ENCODE peak calls at places on chromosomes 16 and 17, in six cellular contexts. P is ascending aorta; I is mammary epithelial cell; U is CD8-positive, alpha-beta T cell; Z is BE2C; V is osteoblast. X is an unnamed sample. For H3K36me3, the result is how much of the 10 kb centered on the place peaks cover.

GRCh38 chr17:72110231-72110952 is 10.4 kb upstream of the SOX9 start:
- DNase-seq in Z (no peak), P (no peak), V (no peak), U (no peak), I (peak), X (no peak)

GRCh38 chr17:57622886-57623433 is 122.1 kb downstream of the CCDC182 start:
- DNase-seq in V (peak), P (no peak), I (peak), Z (peak), U (no peak), X (peak)

GRCh38 chr17:44584498-44584897 is 27.2 kb downstream of the FZD2 start:
- DNase-seq in U (no peak), I (no peak), V (no peak), P (peak), Z (no peak), X (no peak)

GRCh38 chr16:89093602-89094251 is at the start of gene ACSF3:
- DNase-seq in I (peak), U (peak), V (peak), P (peak), Z (peak), X (peak)

GRCh38 chr17:42484304-42484703 is 25.6 kb downstream of the ATP6V0A1 start:
- DNase-seq in V (no peak), I (no peak), P (no peak), U (peak), Z (no peak), X (peak)

GRCh38 chr17:8935194-8935593 is 30.3 kb downstream of the PIK3R5 start:
- DNase-seq in P (no peak), U (no peak), Z (no peak), I (peak), V (no peak), X (peak)

GRCh38 chr16:28218109-28218508 is 6.3 kb upstream of the XPO6 start:
- DNase-seq in U (peak), P (no peak), I (peak), Z (no peak), V (peak), X (peak)

GRCh38 chr17:31621566-31621965 is 230.1 kb downstream of the RAB11FIP4 start:
- DNase-seq in U (no peak), V (no peak), Z (no peak), P (no peak), I (no peak), X (no peak)

GRCh38 chr16:57475711-57476339 is 10.5 kb downstream of the DOK4 start:
- DNase-seq in V (no peak), Z (peak), I (no peak), U (peak), P (peak), X (peak)

GRCh38 chr16:383326-384020 is 1.7 kb upstream of the PGAP6 start:
- DNase-seq in I (peak), U (no peak), P (no peak), Z (peak), V (no peak), X (peak)

GRCh38 chr17:39114744-39115534 is 36.5 kb downstream of the PLXDC1 start:
- DNase-seq in I (no peak), Z (no peak), U (no peak), P (no peak), V (peak), X (no peak)

GRCh38 chr16:81526935-81527334 is 82.3 kb downstream of the CMIP start:
- DNase-seq in V (peak), Z (no peak), P (no peak), I (peak), U (peak), X (no peak)

GRCh38 chr17:59771093-59771492 is 63.6 kb downstream of the VMP1 start:
- DNase-seq in P (no peak), Z (no peak), I (no peak), V (no peak), U (no peak), X (no peak)

GRCh38 chr17:61314368-61315078 is 85.1 kb upstream of the TBX2 start:
- DNase-seq in V (peak), I (peak), U (no peak), P (peak), Z (peak), X (no peak)

GRCh38 chr17:63969278-63969677 is 3.4 kb downstream of the SCN4A start:
- DNase-seq in U (no peak), V (no peak), I (no peak), P (no peak), Z (no peak), X (no peak)

GRCh38 chr16:68265078-68265925 is 976 bp downstream of the SLC7A6 start:
- DNase-seq in I (peak), V (peak), Z (peak), P (peak), U (peak), X (peak)

GRCh38 chr17:14268264-14268663 is 31.6 kb upstream of the CDRT15 start:
- DNase-seq in Z (no peak), V (no peak), U (no peak), P (no peak), I (no peak), X (no peak)
- H3K36me3 ChIP-seq in Z (under half), V (under half), U (under half), P (under half), I (under half), X (under half)

GRCh38 chr17:6427284-6427781 is 7.6 kb downstream of the AIPL1 start:
- DNase-seq in V (peak), Z (no peak), I (peak), U (no peak), P (no peak), X (no peak)
- H3K4me3 ChIP-seq in V (peak), Z (no peak), I (no peak), U (no peak), P (no peak), X (no peak)

DNA sequence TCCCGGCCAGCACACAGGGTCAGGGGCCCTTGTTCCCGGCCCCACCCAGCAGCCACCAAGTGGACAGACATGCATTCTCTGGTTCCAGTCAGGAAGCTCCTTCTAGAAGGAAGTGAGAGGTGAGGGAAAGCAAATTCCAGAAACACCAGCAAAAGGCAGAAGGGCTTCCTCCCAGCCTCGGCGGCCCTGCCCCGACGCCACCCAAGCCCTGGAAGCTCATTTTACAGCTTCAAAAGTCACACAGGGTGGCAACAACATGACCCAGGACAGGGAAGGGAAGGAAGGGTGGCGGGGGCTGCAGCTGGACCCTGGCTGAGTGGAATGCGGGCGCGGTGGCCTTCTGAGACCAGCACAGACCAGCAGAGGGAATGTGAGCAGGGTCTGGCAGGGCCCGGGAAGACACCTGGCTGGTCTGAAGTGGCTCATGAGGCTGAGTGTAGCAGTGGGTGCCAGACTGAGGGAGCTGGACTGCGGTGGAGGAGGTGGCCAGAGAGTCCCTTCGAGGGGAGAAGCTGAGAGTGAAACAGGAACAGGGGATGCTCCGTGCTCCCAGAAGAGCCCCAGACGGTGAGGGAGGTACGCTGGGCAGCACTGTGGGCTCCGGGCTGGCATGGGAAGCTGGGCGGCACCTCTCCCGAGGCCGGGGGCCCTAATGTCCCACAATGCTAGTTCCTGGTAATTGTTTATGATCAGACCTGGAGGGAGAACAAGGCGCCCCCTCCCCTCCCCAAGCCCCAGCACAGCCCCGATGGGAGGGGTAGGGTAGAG is 1.9 kb upstream of the UNC13D start:
- DNase-seq in Z (no peak), I (no peak), P (no peak), V (peak), U (no peak), X (peak)
- H3K36me3 ChIP-seq in Z (under half), I (under half), P (half or more), V (under half), U (under half), X (under half)

DNA sequence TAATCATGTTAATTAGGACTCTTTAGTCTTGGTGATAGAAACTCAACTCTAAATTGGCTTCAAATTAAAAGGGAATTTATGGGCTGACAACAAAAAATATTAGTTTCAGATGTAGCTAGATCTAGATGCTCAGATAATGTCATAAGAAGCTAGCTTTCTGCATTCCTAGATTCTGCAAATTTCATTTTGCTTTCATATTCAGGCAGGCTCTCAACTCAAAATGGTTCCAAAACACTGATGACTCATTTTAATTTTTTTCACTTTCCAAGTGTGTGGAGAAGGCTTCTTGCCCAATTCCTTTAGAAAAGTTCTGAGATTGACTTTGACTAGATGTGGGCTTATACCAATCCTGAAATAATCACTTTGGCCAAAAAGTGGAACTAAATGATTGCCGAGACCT is 236.7 kb upstream of the GOT2 start:
- DNase-seq in I (no peak), U (no peak), P (no peak), V (no peak), Z (no peak), X (no peak)
- H3K4me3 ChIP-seq in I (no peak), U (no peak), P (no peak), V (no peak), Z (no peak), X (no peak)

GRCh38 chr16:3115011-3115410 is 2.6 kb downstream of the ZNF205 start:
- DNase-seq in P (no peak), Z (no peak), V (peak), U (no peak), I (no peak), X (no peak)

GRCh38 chr16:3118204-3118790 is 5.9 kb downstream of the ZNF205 start:
- DNase-seq in I (peak), V (peak), U (no peak), Z (no peak), P (no peak), X (no peak)

GRCh38 chr16:3112881-3113574 is 642 bp downstream of the ZNF205 start:
- DNase-seq in V (peak), P (no peak), U (no peak), Z (no peak), I (no peak), X (no peak)

GRCh38 chr16:3113765-3114479 is 1.5 kb downstream of the ZNF205 start:
- DNase-seq in I (no peak), U (no peak), V (peak), P (no peak), Z (peak), X (no peak)

GRCh38 chr16:3115561-3115960 is 3.2 kb downstream of the ZNF205 start:
- DNase-seq in P (no peak), V (peak), U (no peak), I (no peak), Z (no peak), X (no peak)
- H3K36me3 ChIP-seq in P (under half), V (under half), U (under half), I (under half), Z (under half), X (under half)

GRCh38 chr16:30775131-30775380 is 11.9 kb downstream of the ZNF629 start:
- DNase-seq in U (no peak), Z (no peak), I (no peak), V (no peak), P (no peak), X (no peak)
- H3K4me3 ChIP-seq in U (peak), Z (peak), I (peak), V (peak), P (peak), X (peak)

GRCh38 chr17:65050438-65050837 is 6.1 kb downstream of the GNA13 start:
- DNase-seq in P (no peak), I (no peak), Z (no peak), U (no peak), V (no peak), X (no peak)

GRCh38 chr17:65049085-65049756 is 7.3 kb downstream of the GNA13 start:
- DNase-seq in I (no peak), P (no peak), V (no peak), U (no peak), Z (no peak), X (no peak)

GRCh38 chr17:65047939-65048338 is 8.6 kb downstream of the GNA13 start:
- DNase-seq in V (no peak), Z (no peak), P (no peak), U (no peak), I (no peak), X (no peak)

GRCh38 chr17:65046236-65046635 is 10.3 kb downstream of the GNA13 start:
- DNase-seq in V (no peak), P (no peak), I (no peak), Z (no peak), U (no peak), X (no peak)

GRCh38 chr17:65048441-65048840 is 8.1 kb downstream of the GNA13 start:
- DNase-seq in U (no peak), I (no peak), P (no peak), V (no peak), Z (no peak), X (no peak)
- H3K36me3 ChIP-seq in U (under half), I (under half), P (under half), V (under half), Z (under half), X (under half)